ENCODE peak calls at places on chromosomes 5 and 9, in ten cellular contexts. J is frontal cortex; C is Caco-2; S is tibial artery; W is LHCN-M2; Q is activated naive CD4-positive, alpha-beta T cell treated with Interleukin-2 at 50 U/mL for 16 hours; E is NCI-H1092; D is stimulated activated CD4-positive, alpha-beta T cell treated with anti-CD3 and anti-CD28 coated beads, Interleukin-15, amount 100 ng/mL, for 1 hour; T is erythroblast; Z is activated CD4-positive, CD25-positive, alpha-beta regulatory T cell treated with anti-CD3 and anti-CD28 coated beads, Interleukin-2, amount 50 U/mL, for 16 hours. G is an unnamed sample.
A peak's percentile ranks its signal among the peaks of the same experiment; 100 is the strongest.

GRCh38 chr5:54946306-54946705 is 39.1 kb downstream of the ESM1 start:
- DNase-seq in J (no peak), C (no peak), S (no peak), W (no peak), Q (no peak), E (no peak), D (no peak), T (no peak), Z (no peak), G (no peak)

GRCh38 chr5:159041754-159042153 is 58.0 kb downstream of the EBF1 start:
- DNase-seq in J (no peak), C (no peak), S (no peak), W (peak; percentile 43), Q (no peak), E (no peak), D (no peak), T (no peak), Z (no peak), G (no peak)

GRCh38 chr9:98455256-98455956 is 200.0 kb upstream of the TBC1D2 start:
- DNase-seq in J (no peak), C (no peak), S (no peak), W (no peak), Q (no peak), E (no peak), D (no peak), T (no peak), Z (no peak), G (no peak)

GRCh38 chr9:133144142-133144886 is 19.4 kb downstream of the GBGT1 start:
- DNase-seq in J (peak; percentile 82), C (peak; percentile 84), S (peak; percentile 73), W (peak; percentile 49), Q (peak; percentile 95), E (peak; percentile 45), D (peak; percentile 87), T (peak; percentile 81), Z (peak; percentile 86), G (peak; percentile 90)

GRCh38 chr5:132310141-132310834 is 16.1 kb downstream of the SLC22A4 start:
- DNase-seq in J (no peak), C (no peak), S (no peak), W (no peak), Q (no peak), E (no peak), D (no peak), T (peak; percentile 24), Z (no peak), G (no peak)

GRCh38 chr5:44868541-44868940 is 59.8 kb downstream of the MRPS30 start:
- DNase-seq in J (no peak), C (no peak), S (no peak), W (no peak), Q (no peak), E (no peak), D (no peak), T (no peak), Z (no peak), G (no peak)

GRCh38 chr9:98906273-98907040 is 37.2 kb upstream of the COL15A1 start:
- DNase-seq in J (no peak), C (no peak), S (no peak), W (peak; percentile 92), Q (no peak), E (no peak), D (no peak), T (peak; percentile 43), Z (no peak), G (no peak)

GRCh38 chr5:157679801-157680200 is 8.5 kb downstream of the C5orf52 start:
- DNase-seq in J (no peak), C (no peak), S (no peak), W (no peak), Q (no peak), E (no peak), D (no peak), T (no peak), Z (no peak), G (no peak)

GRCh38 chr9:38229123-38229829 is 160.2 kb upstream of the SHB start:
- DNase-seq in J (no peak), C (no peak), S (no peak), W (no peak), Q (no peak), E (no peak), D (no peak), T (no peak), Z (no peak), G (no peak)

GRCh38 chr5:179370490-179371122 is 25.3 kb upstream of the ADAMTS2 start:
- DNase-seq in J (no peak), C (no peak), S (peak; percentile 12), W (no peak), Q (no peak), E (no peak), D (no peak), T (no peak), Z (no peak), G (no peak)

GRCh38 chr5:775960-776861 is 8.3 kb downstream of the ZDHHC11B start:
- DNase-seq in J (peak; percentile 23), C (no peak), S (no peak), W (no peak), Q (no peak), E (no peak), D (no peak), T (no peak), Z (no peak), G (no peak)

GRCh38 chr5:109882546-109882945 is 192.8 kb downstream of the MAN2A1 start:
- DNase-seq in J (no peak), C (no peak), S (no peak), W (no peak), Q (no peak), E (no peak), D (no peak), T (no peak), Z (no peak), G (no peak)

GRCh38 chr5:141878186-141878770 is at the start of gene PCDH1:
- DNase-seq in J (peak; percentile 83), C (peak; percentile 48), S (no peak), W (no peak), Q (peak; percentile 33), E (no peak), D (no peak), T (peak; percentile 35), Z (no peak), G (no peak)

GRCh38 chr9:96022445-96023031 is 147.0 kb downstream of the ERCC6L2 start:
- DNase-seq in J (peak; percentile 40), C (no peak), S (no peak), W (no peak), Q (peak; percentile 29), E (peak; percentile 62), D (no peak), T (peak; percentile 17), Z (no peak), G (no peak)

GRCh38 chr9:94084314-94084713 is at the start of gene PTPDC1:
- DNase-seq in J (peak; percentile 62), C (peak; percentile 49), S (no peak), W (peak; percentile 48), Q (no peak), E (no peak), D (no peak), T (peak; percentile 12), Z (no peak), G (no peak)

GRCh38 chr5:32668552-32668951 is 42.6 kb upstream of the NPR3 start:
- DNase-seq in J (no peak), C (no peak), S (no peak), W (no peak), Q (no peak), E (no peak), D (no peak), T (no peak), Z (no peak), G (no peak)

GRCh38 chr9:130191068-130191748 is 19.0 kb downstream of the NCS1 start:
- DNase-seq in J (no peak), C (no peak), S (no peak), W (no peak), Q (no peak), E (no peak), D (no peak), T (no peak), Z (no peak), G (no peak)

GRCh38 chr5:169398515-169398914 is 97.6 kb upstream of the SLIT3 start:
- DNase-seq in J (no peak), C (no peak), S (no peak), W (no peak), Q (no peak), E (no peak), D (no peak), T (no peak), Z (no peak), G (no peak)

GRCh38 chr5:113081881-113082546 is 105.4 kb downstream of the DCP2 start:
- DNase-seq in J (no peak), C (no peak), S (no peak), W (peak; percentile 95), Q (no peak), E (no peak), D (no peak), T (no peak), Z (no peak), G (no peak)

GRCh38 chr5:137648361-137648760 is 87.5 kb downstream of the KLHL3 start:
- DNase-seq in J (no peak), C (no peak), S (no peak), W (no peak), Q (no peak), E (no peak), D (no peak), T (no peak), Z (no peak), G (no peak)

GRCh38 chr5:129631946-129632345 is 115.9 kb upstream of the MINAR2 start:
- DNase-seq in J (no peak), C (no peak), S (no peak), W (peak; percentile 61), Q (no peak), E (no peak), D (no peak), T (no peak), Z (no peak), G (no peak)

GRCh38 chr5:150498971-150499370 is 9.0 kb upstream of the NDST1 start:
- DNase-seq in J (no peak), C (no peak), S (no peak), W (no peak), Q (no peak), E (no peak), D (no peak), T (no peak), Z (no peak), G (no peak)

GRCh38 chr5:126339215-126339805 is 83.9 kb upstream of the GRAMD2B start:
- DNase-seq in J (peak; percentile 12), C (peak; percentile 53), S (peak; percentile 46), W (peak; percentile 74), Q (peak; percentile 24), E (peak; percentile 53), D (no peak), T (peak; percentile 61), Z (peak; percentile 36), G (no peak)

GRCh38 chr9:33329117-33329563 is 38.8 kb downstream of the NFX1 start:
- DNase-seq in J (no peak), C (peak; percentile 53), S (peak; percentile 42), W (peak; percentile 87), Q (no peak), E (no peak), D (no peak), T (no peak), Z (no peak), G (no peak)

GRCh38 chr9:100700689-100701318 is 122.9 kb downstream of the CAVIN4 start:
- DNase-seq in J (no peak), C (peak; percentile 43), S (no peak), W (no peak), Q (no peak), E (peak; percentile 25), D (no peak), T (peak; percentile 15), Z (no peak), G (no peak)

G was measured in stimulated activated CD8-positive, alpha-beta memory T cell treated with anti-CD3 and anti-CD28 coated beads, Interleukin-2, amount 100 ng/mL, for 1 hour.